ENCODE peak calls at places on chromosomes 6 and 20, in five cellular contexts. One of them, this sample, is unnamed.

GRCh38 chr6:29924731-29925130 is 17.6 kb upstream of the HLA-A start:
- DNase-seq in stomach: no peak
- DNase-seq in HCT116: peak; percentile 51
- DNase-seq in HepG2: no peak
- DNase-seq in heart left ventricle: no peak
- DNase-seq in this sample: no peak

GRCh38 chr6:70298070-70298469 is 4.8 kb downstream of the COL9A1 start:
- DNase-seq in stomach: no peak
- DNase-seq in HCT116: no peak
- DNase-seq in HepG2: no peak
- DNase-seq in heart left ventricle: no peak
- DNase-seq in this sample: no peak

GRCh38 chr6:72554203-72554564 is 67.7 kb upstream of the KCNQ5 start:
- DNase-seq in stomach: no peak
- DNase-seq in HCT116: no peak
- DNase-seq in HepG2: no peak
- DNase-seq in heart left ventricle: no peak
- DNase-seq in this sample: no peak

GRCh38 chr20:2742934-2743559 is 50.5 kb downstream of the EBF4 start:
- DNase-seq in stomach: peak; percentile 63
- DNase-seq in HCT116: peak; percentile 54
- DNase-seq in HepG2: peak; percentile 73
- DNase-seq in heart left ventricle: no peak
- DNase-seq in this sample: peak; percentile 50

GRCh38 chr20:32831982-32832381 is 12.2 kb downstream of the MAPRE1 start:
- DNase-seq in stomach: no peak
- DNase-seq in HCT116: no peak
- DNase-seq in HepG2: no peak
- DNase-seq in heart left ventricle: no peak
- DNase-seq in this sample: no peak

GRCh38 chr6:157088841-157089240 is 234.5 kb downstream of the TMEM242 start:
- DNase-seq in stomach: no peak
- DNase-seq in HCT116: no peak
- DNase-seq in HepG2: no peak
- DNase-seq in heart left ventricle: no peak
- DNase-seq in this sample: no peak

GRCh38 chr20:4836473-4836872 is 114.8 kb downstream of the PRND start:
- DNase-seq in stomach: no peak
- DNase-seq in HCT116: no peak
- DNase-seq in HepG2: no peak
- DNase-seq in heart left ventricle: no peak
- DNase-seq in this sample: no peak

GRCh38 chr6:28211840-28212509 is 13.1 kb upstream of the ZSCAN9 start:
- DNase-seq in stomach: no peak
- DNase-seq in HCT116: no peak
- DNase-seq in HepG2: no peak
- DNase-seq in heart left ventricle: no peak
- DNase-seq in this sample: no peak

GRCh38 chr6:114304304-114304887 is 38.4 kb downstream of the HS3ST5 start:
- DNase-seq in stomach: no peak
- DNase-seq in HCT116: peak; percentile 3
- DNase-seq in HepG2: peak; percentile 19
- DNase-seq in heart left ventricle: no peak
- DNase-seq in this sample: no peak

GRCh38 chr6:3696525-3696924 is 55.0 kb downstream of the PXDC1 start:
- DNase-seq in stomach: no peak
- DNase-seq in HCT116: no peak
- DNase-seq in HepG2: no peak
- DNase-seq in heart left ventricle: no peak
- DNase-seq in this sample: no peak

GRCh38 chr6:67538032-67538431 is 1097.0 kb upstream of the ADGRB3 start:
- DNase-seq in stomach: no peak
- DNase-seq in HCT116: no peak
- DNase-seq in HepG2: no peak
- DNase-seq in heart left ventricle: no peak
- DNase-seq in this sample: no peak

GRCh38 chr6:80145509-80145908 is 39.0 kb downstream of the BCKDHB start:
- DNase-seq in stomach: no peak
- DNase-seq in HCT116: no peak
- DNase-seq in HepG2: no peak
- DNase-seq in heart left ventricle: no peak
- DNase-seq in this sample: no peak

GRCh38 chr6:34423254-34423653 is 2.6 kb downstream of the RPS10 start:
- DNase-seq in stomach: no peak
- DNase-seq in HCT116: no peak
- DNase-seq in HepG2: no peak
- DNase-seq in heart left ventricle: no peak
- DNase-seq in this sample: no peak

GRCh38 chr6:150185697-150186096 is 42.9 kb downstream of the PPP1R14C start:
- DNase-seq in stomach: no peak
- DNase-seq in HCT116: no peak
- DNase-seq in HepG2: no peak
- DNase-seq in heart left ventricle: no peak
- DNase-seq in this sample: no peak

GRCh38 chr6:116536216-116536621 is 9.3 kb downstream of the TRAPPC3L start:
- DNase-seq in stomach: no peak
- DNase-seq in HCT116: peak; percentile 64
- DNase-seq in HepG2: peak; percentile 73
- DNase-seq in heart left ventricle: no peak
- DNase-seq in this sample: peak; percentile 28

GRCh38 chr6:80610821-80611220 is 504.4 kb downstream of the BCKDHB start:
- DNase-seq in stomach: no peak
- DNase-seq in HCT116: no peak
- DNase-seq in HepG2: no peak
- DNase-seq in heart left ventricle: no peak
- DNase-seq in this sample: no peak

GRCh38 chr20:23971320-23971719 is 17.3 kb downstream of the GGTLC1 start:
- DNase-seq in stomach: no peak
- DNase-seq in HCT116: no peak
- DNase-seq in HepG2: no peak
- DNase-seq in heart left ventricle: no peak
- DNase-seq in this sample: no peak

GRCh38 chr6:45881705-45882435 is 133.8 kb downstream of the CLIC5 start:
- DNase-seq in stomach: no peak
- DNase-seq in HCT116: no peak
- DNase-seq in HepG2: no peak
- DNase-seq in heart left ventricle: no peak
- DNase-seq in this sample: no peak

GRCh38 chr6:132147530-132148011 is 196.4 kb upstream of the CCN2 start:
- DNase-seq in stomach: no peak
- DNase-seq in HCT116: no peak
- DNase-seq in HepG2: no peak
- DNase-seq in heart left ventricle: peak; percentile 44
- DNase-seq in this sample: no peak

GRCh38 chr6:45054610-45055009 is 273.5 kb upstream of the RUNX2 start:
- DNase-seq in stomach: no peak
- DNase-seq in HCT116: no peak
- DNase-seq in HepG2: no peak
- DNase-seq in heart left ventricle: no peak
- DNase-seq in this sample: no peak

GRCh38 chr6:7723554-7723953 is 2.3 kb upstream of the BMP6 start:
- DNase-seq in stomach: no peak
- DNase-seq in HCT116: no peak
- DNase-seq in HepG2: no peak
- DNase-seq in heart left ventricle: no peak
- DNase-seq in this sample: no peak

GRCh38 chr6:148751233-148751632 is 4.4 kb downstream of the UST start:
- DNase-seq in stomach: no peak
- DNase-seq in HCT116: no peak
- DNase-seq in HepG2: no peak
- DNase-seq in heart left ventricle: no peak
- DNase-seq in this sample: no peak

GRCh38 chr6:144352310-144352709 is 67.2 kb downstream of the UTRN start:
- DNase-seq in stomach: no peak
- DNase-seq in HCT116: no peak
- DNase-seq in HepG2: no peak
- DNase-seq in heart left ventricle: no peak
- DNase-seq in this sample: no peak

GRCh38 chr6:158793432-158793831 is 25.7 kb downstream of the EZR start:
- DNase-seq in stomach: peak; percentile 19
- DNase-seq in HCT116: peak; percentile 68
- DNase-seq in HepG2: peak; percentile 66
- DNase-seq in heart left ventricle: no peak
- DNase-seq in this sample: no peak

GRCh38 chr6:137767931-137768690 is 98.9 kb upstream of the TNFAIP3 start:
- DNase-seq in stomach: no peak
- DNase-seq in HCT116: no peak
- DNase-seq in HepG2: no peak
- DNase-seq in heart left ventricle: no peak
- DNase-seq in this sample: no peak

GRCh38 chr6:42471714-42472113 is 20.0 kb upstream of the TRERF1 start:
- DNase-seq in stomach: no peak
- DNase-seq in HCT116: no peak
- DNase-seq in HepG2: no peak
- DNase-seq in heart left ventricle: no peak
- DNase-seq in this sample: no peak

GRCh38 chr20:17648306-17648646 is 33.8 kb downstream of the RRBP1 start:
- DNase-seq in stomach: no peak
- DNase-seq in HCT116: no peak
- DNase-seq in HepG2: no peak
- DNase-seq in heart left ventricle: peak; percentile 45
- DNase-seq in this sample: peak; percentile 63

GRCh38 chr6:100464910-100465700 is at the start of gene SIM1:
- DNase-seq in stomach: no peak
- DNase-seq in HCT116: no peak
- DNase-seq in HepG2: no peak
- DNase-seq in heart left ventricle: peak; percentile 50
- DNase-seq in this sample: peak; percentile 26

GRCh38 chr6:37807656-37808055 is 11.9 kb upstream of the ZFAND3 start:
- DNase-seq in stomach: no peak
- DNase-seq in HCT116: no peak
- DNase-seq in HepG2: no peak
- DNase-seq in heart left ventricle: no peak
- DNase-seq in this sample: no peak

GRCh38 chr6:39808934-39809333 is 16.8 kb downstream of the DAAM2 start:
- DNase-seq in stomach: no peak
- DNase-seq in HCT116: no peak
- DNase-seq in HepG2: no peak
- DNase-seq in heart left ventricle: no peak
- DNase-seq in this sample: no peak

GRCh38 chr6:42428326-42429041 is 23.2 kb downstream of the TRERF1 start:
- DNase-seq in stomach: no peak
- DNase-seq in HCT116: no peak
- DNase-seq in HepG2: no peak
- DNase-seq in heart left ventricle: peak; percentile 76
- DNase-seq in this sample: peak; percentile 64

GRCh38 chr6:37607949-37608348 is 89.7 kb downstream of the MDGA1 start:
- DNase-seq in stomach: no peak
- DNase-seq in HCT116: no peak
- DNase-seq in HepG2: peak; percentile 21
- DNase-seq in heart left ventricle: no peak
- DNase-seq in this sample: no peak

GRCh38 chr6:127160484-127160883 is 42.0 kb downstream of the RSPO3 start:
- DNase-seq in stomach: no peak
- DNase-seq in HCT116: no peak
- DNase-seq in HepG2: no peak
- DNase-seq in heart left ventricle: no peak
- DNase-seq in this sample: no peak

GRCh38 chr20:49790077-49790798 is 22.4 kb upstream of the SLC9A8 start:
- DNase-seq in stomach: no peak
- DNase-seq in HCT116: no peak
- DNase-seq in HepG2: peak; percentile 49
- DNase-seq in heart left ventricle: peak; percentile 55
- DNase-seq in this sample: peak; percentile 80
- TF ChIP-seq POLR2A in stomach: no peak
- TF ChIP-seq POLR2A in HCT116: no peak
- TF ChIP-seq POLR2A in HepG2: no peak
- TF ChIP-seq POLR2A in heart left ventricle: no peak
- TF ChIP-seq POLR2A in this sample: no peak

DNA sequence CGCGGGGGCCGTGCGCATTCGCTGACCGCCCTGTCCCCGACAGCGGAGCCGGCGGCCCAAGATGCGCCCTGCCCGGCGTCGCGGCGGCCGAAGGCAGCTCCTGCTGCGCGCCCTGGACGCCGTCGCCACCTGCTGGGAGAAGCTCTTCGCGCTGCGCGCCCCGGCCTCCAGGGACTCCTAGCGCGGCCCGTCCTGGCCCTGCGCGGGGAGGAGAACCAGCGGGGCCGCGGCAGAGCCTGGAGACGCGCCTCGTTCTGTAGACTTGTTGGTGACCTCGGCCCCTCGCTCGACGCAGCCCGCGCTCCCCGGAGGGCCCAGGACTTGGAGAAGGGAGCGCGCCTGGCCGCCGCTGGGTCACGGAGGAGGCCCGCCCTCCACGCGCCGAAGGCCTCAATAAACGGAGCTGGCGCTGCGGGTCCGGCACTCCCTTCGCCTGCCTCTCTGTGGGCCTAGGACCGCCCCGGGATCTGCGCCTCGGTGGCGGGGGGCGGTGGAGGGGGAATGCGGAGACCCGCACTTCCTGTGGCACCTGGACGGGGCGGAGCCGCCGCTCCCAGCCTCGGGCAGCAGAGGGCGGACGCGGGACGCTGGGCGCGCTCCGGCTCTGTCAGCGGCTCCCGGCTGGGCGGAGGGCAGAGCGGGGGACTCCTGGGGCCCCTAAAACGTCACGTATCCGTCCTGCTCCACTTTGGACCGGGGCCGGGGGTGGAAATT is 2.8 kb downstream of the C20orf204 start:
- DNase-seq in stomach: peak; percentile 78
- DNase-seq in HCT116: peak; percentile 48
- DNase-seq in HepG2: no peak
- DNase-seq in heart left ventricle: peak; percentile 80
- DNase-seq in this sample: peak; percentile 65
- TF ChIP-seq CTCF in stomach: no peak
- TF ChIP-seq CTCF in HCT116: peak; percentile 60
- TF ChIP-seq CTCF in HepG2: peak; percentile 27
- TF ChIP-seq CTCF in heart left ventricle: peak; percentile 73
- TF ChIP-seq CTCF in this sample: peak; percentile 64

GRCh38 chr6:134216304-134217029 is 101.4 kb downstream of the SGK1 start:
- DNase-seq in stomach: no peak
- DNase-seq in HCT116: no peak
- DNase-seq in HepG2: no peak
- DNase-seq in heart left ventricle: no peak
- DNase-seq in this sample: no peak
- TF ChIP-seq POLR2A in stomach: no peak
- TF ChIP-seq POLR2A in HCT116: no peak
- TF ChIP-seq POLR2A in HepG2: no peak
- TF ChIP-seq POLR2A in heart left ventricle: no peak
- TF ChIP-seq POLR2A in this sample: no peak

DNA sequence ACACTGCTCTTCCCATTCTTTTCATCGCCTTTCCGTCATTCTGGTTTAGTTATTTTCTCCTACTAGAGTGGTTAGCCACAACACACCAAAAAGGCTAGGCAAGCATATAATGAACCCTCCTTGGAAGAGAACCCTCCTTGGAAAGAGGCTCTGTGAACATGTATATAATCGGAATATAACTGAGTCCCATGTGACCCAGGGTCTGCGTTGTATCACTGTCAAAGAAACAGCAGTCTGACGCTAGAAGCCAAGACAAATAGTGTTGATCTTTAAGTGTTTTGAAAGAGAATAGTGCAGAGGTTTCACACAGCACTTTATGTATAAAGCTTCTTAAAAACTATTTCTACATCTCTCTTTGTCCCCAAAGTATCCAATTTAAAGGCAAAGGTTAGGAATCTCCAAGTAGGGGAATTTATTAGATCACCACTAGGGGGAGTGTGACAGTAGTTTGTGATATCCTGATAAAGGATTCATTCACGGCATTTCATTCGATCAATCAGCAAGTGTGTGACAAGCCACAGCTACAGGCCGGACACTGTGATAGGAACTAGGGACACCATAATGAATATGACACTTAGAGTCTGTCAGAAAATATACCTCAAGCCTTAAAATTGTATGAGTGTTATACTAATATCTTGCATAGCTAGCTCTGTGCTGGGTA is 395.3 kb downstream of the CD109 start:
- DNase-seq in stomach: no peak
- DNase-seq in HCT116: peak; percentile 65
- DNase-seq in HepG2: peak; percentile 45
- DNase-seq in heart left ventricle: no peak
- DNase-seq in this sample: no peak
- TF ChIP-seq CTCF in stomach: no peak
- TF ChIP-seq CTCF in HCT116: peak; percentile 85
- TF ChIP-seq CTCF in HepG2: peak; percentile 61
- TF ChIP-seq CTCF in heart left ventricle: peak; percentile 58
- TF ChIP-seq CTCF in this sample: peak; percentile 77